ENCODE peak calls at places on chromosomes 13 and 19, in five cellular contexts. L is aorta, O is T-helper 9 cell, K is HS-27A, R is dorsolateral prefrontal cortex. Z is an unnamed sample.

GRCh38 chr13:19587635-19588300 is 26.4 kb upstream of the TPTE2 start:
- DNase-seq in L (no peak), O (no peak), K (no peak), R (no peak), Z (peak; percentile 63)

GRCh38 chr13:23449386-23450162 is 16.1 kb upstream of the SACS start:
- DNase-seq in L (no peak), O (no peak), K (no peak), R (no peak), Z (no peak)

GRCh38 chr13:67643656-67644055 is 413.5 kb upstream of the PCDH9 start:
- DNase-seq in L (no peak), O (no peak), K (no peak), R (no peak), Z (no peak)

GRCh38 chr19:4077800-4078683 is 11.3 kb upstream of the ZBTB7A start:
- DNase-seq in L (peak; percentile 82), O (no peak), K (no peak), R (no peak), Z (peak; percentile 49)

GRCh38 chr13:52085416-52085815 is 43.5 kb downstream of the NEK5 start:
- DNase-seq in L (no peak), O (no peak), K (no peak), R (no peak), Z (no peak)

GRCh38 chr19:17843428-17843827 is 4.4 kb downstream of the JAK3 start:
- DNase-seq in L (no peak), O (no peak), K (no peak), R (no peak), Z (no peak)

GRCh38 chr19:45913874-45914830 is at the start of gene NANOS2:
- DNase-seq in L (no peak), O (no peak), K (no peak), R (no peak), Z (peak; percentile 44)

GRCh38 chr19:743168-743687 is 7.7 kb upstream of the MISP start:
- DNase-seq in L (no peak), O (no peak), K (no peak), R (no peak), Z (no peak)

GRCh38 chr19:11169896-11170678 is 14.5 kb upstream of the SPC24 start:
- DNase-seq in L (no peak), O (no peak), K (no peak), R (no peak), Z (peak; percentile 78)

GRCh38 chr19:39971380-39971841 is 446 bp downstream of the PSMC4 start:
- DNase-seq in L (no peak), O (no peak), K (no peak), R (no peak), Z (peak; percentile 32)

GRCh38 chr13:27534108-27534975 is 84.0 kb upstream of the MTIF3 start:
- DNase-seq in L (no peak), O (no peak), K (no peak), R (no peak), Z (no peak)

GRCh38 chr19:24078688-24079087 is 8.3 kb upstream of the ZNF254 start:
- DNase-seq in L (no peak), O (no peak), K (no peak), R (no peak), Z (no peak)

GRCh38 chr13:23888658-23889597 is at the start of gene MIPEP:
- DNase-seq in L (peak; percentile 96), O (peak; percentile 77), K (peak; percentile 40), R (peak; percentile 94), Z (peak; percentile 98)